ENCODE peak calls at places on chromosomes 16 and 17, in ten cellular contexts. One of them, this sample, is unnamed.

GRCh38 chr17:72126575-72127486 is 6.0 kb downstream of the SOX9 start:
- DNase-seq in fibroblast of the aortic adventitia: peak; percentile 38
- DNase-seq in bronchial epithelial cell: peak; percentile 80
- DNase-seq in Calu3: peak; percentile 61
- DNase-seq in GM20000: no peak
- DNase-seq in fibroblast of pulmonary artery: peak; percentile 56
- DNase-seq in fibroblast of mammary gland: peak; percentile 70
- DNase-seq in AG09319: no peak
- DNase-seq in CD4-positive, alpha-beta T cell: no peak
- DNase-seq in Peyer's patch: no peak
- DNase-seq in this sample: no peak

GRCh38 chr17:77100009-77100408 is 40.8 kb upstream of the SEC14L1 start:
- DNase-seq in CD4-positive, alpha-beta T cell: no peak
- DNase-seq in AG09319: no peak
- DNase-seq in Peyer's patch: peak; percentile 29
- DNase-seq in bronchial epithelial cell: no peak
- DNase-seq in fibroblast of the aortic adventitia: no peak
- DNase-seq in fibroblast of mammary gland: no peak
- DNase-seq in Calu3: peak; percentile 71
- DNase-seq in GM20000: no peak
- DNase-seq in fibroblast of pulmonary artery: no peak
- DNase-seq in this sample: no peak

GRCh38 chr17:82891911-82892310 is 52.1 kb upstream of the ZNF750 start:
- DNase-seq in fibroblast of the aortic adventitia: no peak
- DNase-seq in CD4-positive, alpha-beta T cell: no peak
- DNase-seq in fibroblast of pulmonary artery: no peak
- DNase-seq in Calu3: no peak
- DNase-seq in fibroblast of mammary gland: no peak
- DNase-seq in GM20000: no peak
- DNase-seq in Peyer's patch: no peak
- DNase-seq in bronchial epithelial cell: no peak
- DNase-seq in AG09319: no peak
- DNase-seq in this sample: no peak

GRCh38 chr16:9518054-9518453 is 426.6 kb downstream of the HAPSTR1 start:
- DNase-seq in fibroblast of the aortic adventitia: no peak
- DNase-seq in fibroblast of mammary gland: no peak
- DNase-seq in fibroblast of pulmonary artery: no peak
- DNase-seq in Peyer's patch: no peak
- DNase-seq in GM20000: no peak
- DNase-seq in AG09319: no peak
- DNase-seq in Calu3: no peak
- DNase-seq in bronchial epithelial cell: no peak
- DNase-seq in CD4-positive, alpha-beta T cell: no peak
- DNase-seq in this sample: no peak

GRCh38 chr17:8227238-8227581 is 16.8 kb upstream of the AURKB start:
- DNase-seq in fibroblast of the aortic adventitia: no peak
- DNase-seq in Calu3: no peak
- DNase-seq in CD4-positive, alpha-beta T cell: no peak
- DNase-seq in AG09319: no peak
- DNase-seq in fibroblast of mammary gland: no peak
- DNase-seq in Peyer's patch: no peak
- DNase-seq in bronchial epithelial cell: no peak
- DNase-seq in GM20000: no peak
- DNase-seq in fibroblast of pulmonary artery: no peak
- DNase-seq in this sample: no peak

GRCh38 chr17:55266051-55266957 is 1.5 kb downstream of the HLF start:
- DNase-seq in Calu3: no peak
- DNase-seq in AG09319: no peak
- DNase-seq in fibroblast of mammary gland: no peak
- DNase-seq in fibroblast of the aortic adventitia: no peak
- DNase-seq in Peyer's patch: no peak
- DNase-seq in GM20000: no peak
- DNase-seq in bronchial epithelial cell: no peak
- DNase-seq in CD4-positive, alpha-beta T cell: no peak
- DNase-seq in fibroblast of pulmonary artery: no peak
- DNase-seq in this sample: no peak

GRCh38 chr16:86355114-86355513 is 155.2 kb upstream of the FOXF1 start:
- DNase-seq in CD4-positive, alpha-beta T cell: no peak
- DNase-seq in fibroblast of mammary gland: no peak
- DNase-seq in bronchial epithelial cell: no peak
- DNase-seq in fibroblast of the aortic adventitia: peak; percentile 47
- DNase-seq in Calu3: no peak
- DNase-seq in Peyer's patch: no peak
- DNase-seq in AG09319: no peak
- DNase-seq in fibroblast of pulmonary artery: no peak
- DNase-seq in GM20000: no peak
- DNase-seq in this sample: no peak

GRCh38 chr17:33205552-33205951 is 87.5 kb downstream of the ASIC2 start:
- DNase-seq in Peyer's patch: no peak
- DNase-seq in fibroblast of pulmonary artery: no peak
- DNase-seq in AG09319: no peak
- DNase-seq in Calu3: no peak
- DNase-seq in GM20000: no peak
- DNase-seq in bronchial epithelial cell: no peak
- DNase-seq in fibroblast of the aortic adventitia: no peak
- DNase-seq in fibroblast of mammary gland: no peak
- DNase-seq in CD4-positive, alpha-beta T cell: no peak
- DNase-seq in this sample: no peak

GRCh38 chr17:33521784-33522183 is 228.7 kb upstream of the ASIC2 start:
- DNase-seq in GM20000: no peak
- DNase-seq in fibroblast of the aortic adventitia: no peak
- DNase-seq in bronchial epithelial cell: no peak
- DNase-seq in fibroblast of pulmonary artery: no peak
- DNase-seq in fibroblast of mammary gland: no peak
- DNase-seq in AG09319: no peak
- DNase-seq in Peyer's patch: no peak
- DNase-seq in CD4-positive, alpha-beta T cell: no peak
- DNase-seq in Calu3: peak; percentile 45
- DNase-seq in this sample: no peak

GRCh38 chr17:55391244-55391757 is 30.3 kb downstream of the MMD start:
- DNase-seq in Peyer's patch: no peak
- DNase-seq in AG09319: no peak
- DNase-seq in CD4-positive, alpha-beta T cell: no peak
- DNase-seq in fibroblast of mammary gland: no peak
- DNase-seq in Calu3: no peak
- DNase-seq in fibroblast of the aortic adventitia: no peak
- DNase-seq in GM20000: no peak
- DNase-seq in bronchial epithelial cell: no peak
- DNase-seq in fibroblast of pulmonary artery: no peak
- DNase-seq in this sample: no peak

GRCh38 chr16:85151603-85152413 is 39.5 kb upstream of the CIBAR2 start:
- DNase-seq in AG09319: peak; percentile 80
- DNase-seq in fibroblast of pulmonary artery: peak; percentile 80
- DNase-seq in GM20000: peak; percentile 82
- DNase-seq in Peyer's patch: no peak
- DNase-seq in CD4-positive, alpha-beta T cell: no peak
- DNase-seq in Calu3: peak; percentile 47
- DNase-seq in bronchial epithelial cell: peak; percentile 81
- DNase-seq in fibroblast of mammary gland: peak; percentile 72
- DNase-seq in fibroblast of the aortic adventitia: peak; percentile 84
- DNase-seq in this sample: peak; percentile 95

GRCh38 chr17:38667099-38667786 is 7.5 kb downstream of the EPOP start:
- DNase-seq in Peyer's patch: peak; percentile 44
- DNase-seq in AG09319: peak; percentile 32
- DNase-seq in GM20000: peak; percentile 82
- DNase-seq in Calu3: peak; percentile 96
- DNase-seq in bronchial epithelial cell: peak; percentile 59
- DNase-seq in fibroblast of the aortic adventitia: peak; percentile 75
- DNase-seq in fibroblast of mammary gland: peak; percentile 72
- DNase-seq in fibroblast of pulmonary artery: peak; percentile 81
- DNase-seq in CD4-positive, alpha-beta T cell: peak; percentile 30
- DNase-seq in this sample: no peak

GRCh38 chr17:15926039-15926740 is 18.7 kb upstream of the ADORA2B start:
- DNase-seq in fibroblast of pulmonary artery: peak; percentile 65
- DNase-seq in GM20000: no peak
- DNase-seq in fibroblast of mammary gland: no peak
- DNase-seq in AG09319: no peak
- DNase-seq in fibroblast of the aortic adventitia: peak; percentile 78
- DNase-seq in Peyer's patch: no peak
- DNase-seq in CD4-positive, alpha-beta T cell: no peak
- DNase-seq in Calu3: no peak
- DNase-seq in bronchial epithelial cell: no peak
- DNase-seq in this sample: no peak

GRCh38 chr16:28898266-28898665 is 20.0 kb downstream of the ATP2A1 start:
- DNase-seq in GM20000: no peak
- DNase-seq in fibroblast of pulmonary artery: no peak
- DNase-seq in bronchial epithelial cell: no peak
- DNase-seq in fibroblast of the aortic adventitia: no peak
- DNase-seq in Calu3: no peak
- DNase-seq in Peyer's patch: no peak
- DNase-seq in CD4-positive, alpha-beta T cell: no peak
- DNase-seq in AG09319: no peak
- DNase-seq in fibroblast of mammary gland: no peak
- DNase-seq in this sample: no peak

GRCh38 chr17:79627184-79627765 is 16.4 kb upstream of the RBFOX3 start:
- DNase-seq in fibroblast of pulmonary artery: no peak
- DNase-seq in fibroblast of the aortic adventitia: no peak
- DNase-seq in Calu3: no peak
- DNase-seq in GM20000: no peak
- DNase-seq in CD4-positive, alpha-beta T cell: no peak
- DNase-seq in bronchial epithelial cell: no peak
- DNase-seq in Peyer's patch: peak; percentile 10
- DNase-seq in AG09319: no peak
- DNase-seq in fibroblast of mammary gland: no peak
- DNase-seq in this sample: peak; percentile 73

DNA sequence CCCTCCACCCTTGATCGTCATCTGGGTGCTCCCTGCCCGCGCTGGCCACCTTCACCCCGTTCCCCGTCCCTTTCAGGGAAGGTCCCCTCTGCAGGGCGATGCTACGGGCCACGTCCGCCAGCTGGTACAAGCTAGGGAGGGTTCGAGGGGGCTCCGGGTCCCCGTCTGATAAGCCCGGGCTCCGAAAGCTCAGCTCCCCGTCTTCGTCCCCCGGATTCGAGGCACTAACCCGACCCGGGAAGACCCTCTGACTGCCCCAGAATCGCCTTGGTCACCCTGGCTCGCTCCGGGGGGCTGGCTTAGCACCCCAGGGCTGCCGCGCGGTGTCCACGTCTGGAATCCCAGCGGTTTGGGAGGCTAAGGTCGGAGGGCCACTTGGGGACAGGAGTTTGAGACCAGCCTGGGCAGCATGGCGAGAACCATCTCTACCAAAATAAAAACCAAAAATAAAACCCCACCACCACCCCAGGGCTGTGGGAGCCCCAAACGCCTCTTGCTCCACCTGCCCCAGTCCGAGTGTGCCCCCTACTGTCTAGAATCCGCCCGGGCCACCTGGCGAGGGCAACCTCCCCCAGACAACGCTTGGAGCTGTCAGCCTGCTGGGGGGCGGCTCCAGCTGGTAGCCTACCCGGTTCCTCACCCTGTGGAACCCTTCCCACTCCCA is 1.1 kb upstream of the SLC43A2 start:
- DNase-seq in CD4-positive, alpha-beta T cell: peak; percentile 55
- DNase-seq in fibroblast of mammary gland: peak; percentile 31
- DNase-seq in Calu3: peak; percentile 81
- DNase-seq in fibroblast of pulmonary artery: peak; percentile 56
- DNase-seq in Peyer's patch: peak; percentile 85
- DNase-seq in bronchial epithelial cell: peak; percentile 49
- DNase-seq in AG09319: no peak
- DNase-seq in GM20000: peak; percentile 86
- DNase-seq in fibroblast of the aortic adventitia: peak; percentile 35
- DNase-seq in this sample: no peak
- TF ChIP-seq CTCF in CD4-positive, alpha-beta T cell: peak; percentile 57
- TF ChIP-seq CTCF in fibroblast of mammary gland: peak; percentile 54
- TF ChIP-seq CTCF in Calu3: peak; percentile 25
- TF ChIP-seq CTCF in fibroblast of pulmonary artery: peak; percentile 62
- TF ChIP-seq CTCF in Peyer's patch: peak; percentile 66
- TF ChIP-seq CTCF in bronchial epithelial cell: peak; percentile 86
- TF ChIP-seq CTCF in AG09319: peak; percentile 68
- TF ChIP-seq CTCF in GM20000: peak; percentile 93
- TF ChIP-seq CTCF in fibroblast of the aortic adventitia: peak; percentile 65
- TF ChIP-seq CTCF in this sample: peak; percentile 57

GRCh38 chr16:83996481-83997252 is 28.6 kb downstream of the NECAB2 start:
- DNase-seq in bronchial epithelial cell: no peak
- DNase-seq in fibroblast of the aortic adventitia: no peak
- DNase-seq in CD4-positive, alpha-beta T cell: no peak
- DNase-seq in Calu3: no peak
- DNase-seq in AG09319: no peak
- DNase-seq in GM20000: no peak
- DNase-seq in Peyer's patch: no peak
- DNase-seq in fibroblast of mammary gland: no peak
- DNase-seq in fibroblast of pulmonary artery: no peak
- DNase-seq in this sample: no peak
- TF ChIP-seq CTCF in bronchial epithelial cell: no peak
- TF ChIP-seq CTCF in fibroblast of the aortic adventitia: peak; percentile 10
- TF ChIP-seq CTCF in CD4-positive, alpha-beta T cell: no peak
- TF ChIP-seq CTCF in Calu3: no peak
- TF ChIP-seq CTCF in AG09319: no peak
- TF ChIP-seq CTCF in GM20000: no peak
- TF ChIP-seq CTCF in Peyer's patch: no peak
- TF ChIP-seq CTCF in fibroblast of mammary gland: no peak
- TF ChIP-seq CTCF in fibroblast of pulmonary artery: peak; percentile 8
- TF ChIP-seq CTCF in this sample: no peak

GRCh38 chr17:78448356-78448993 is 70.0 kb downstream of the PGS1 start:
- DNase-seq in GM20000: no peak
- DNase-seq in CD4-positive, alpha-beta T cell: no peak
- DNase-seq in fibroblast of pulmonary artery: no peak
- DNase-seq in Calu3: no peak
- DNase-seq in bronchial epithelial cell: no peak
- DNase-seq in fibroblast of the aortic adventitia: no peak
- DNase-seq in AG09319: no peak
- DNase-seq in Peyer's patch: no peak
- DNase-seq in fibroblast of mammary gland: no peak
- DNase-seq in this sample: no peak
- TF ChIP-seq CTCF in GM20000: peak; percentile 10
- TF ChIP-seq CTCF in CD4-positive, alpha-beta T cell: no peak
- TF ChIP-seq CTCF in fibroblast of pulmonary artery: peak; percentile 28
- TF ChIP-seq CTCF in Calu3: no peak
- TF ChIP-seq CTCF in bronchial epithelial cell: peak; percentile 1
- TF ChIP-seq CTCF in fibroblast of the aortic adventitia: peak; percentile 10
- TF ChIP-seq CTCF in AG09319: no peak
- TF ChIP-seq CTCF in Peyer's patch: no peak
- TF ChIP-seq CTCF in fibroblast of mammary gland: peak; percentile 20
- TF ChIP-seq CTCF in this sample: peak; percentile 17

DNA sequence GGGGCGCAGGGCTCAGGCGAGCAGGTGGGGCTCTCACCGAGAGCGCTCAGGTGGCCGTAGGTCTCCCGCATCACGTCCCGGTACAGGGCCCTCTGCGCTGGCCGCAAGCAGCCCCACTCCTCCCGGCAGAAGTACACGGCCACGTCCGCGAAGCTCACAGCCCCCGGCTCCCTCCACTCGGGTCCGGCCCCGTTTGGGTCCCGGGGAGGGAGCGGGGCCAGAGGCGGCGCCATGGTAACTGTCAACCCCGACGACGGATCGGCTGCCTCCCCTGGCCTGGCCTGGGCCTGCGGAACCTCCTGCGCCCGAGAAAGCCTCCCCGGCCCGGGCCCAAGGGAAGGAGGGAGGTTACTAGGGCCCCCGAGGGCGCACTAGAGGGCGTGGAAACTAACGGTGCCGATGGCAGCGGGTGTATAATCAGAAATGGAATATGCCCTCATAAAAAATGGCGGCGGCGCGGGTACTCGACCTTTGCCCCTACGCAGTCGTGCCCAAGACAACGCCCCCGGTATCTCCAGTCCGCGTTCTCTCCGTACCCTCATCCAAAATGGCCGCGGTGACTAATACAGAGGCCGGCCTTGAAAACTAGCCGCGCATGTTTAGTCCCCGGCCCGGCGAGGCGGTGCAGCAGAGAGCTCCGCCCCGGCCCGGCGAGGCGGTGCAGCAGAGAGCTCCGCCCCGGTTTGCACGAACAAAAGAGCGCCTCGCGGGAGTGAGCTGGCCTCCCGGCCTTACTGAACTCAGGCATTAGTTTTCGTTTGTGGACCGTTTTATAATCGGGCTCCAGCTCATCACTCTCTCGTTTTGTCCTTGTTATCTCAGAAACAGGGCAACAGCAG is at the start of gene ZNF764:
- DNase-seq in bronchial epithelial cell: peak; percentile 93
- DNase-seq in fibroblast of mammary gland: peak; percentile 97
- DNase-seq in CD4-positive, alpha-beta T cell: peak; percentile 90
- DNase-seq in AG09319: peak; percentile 91
- DNase-seq in GM20000: peak; percentile 96
- DNase-seq in fibroblast of the aortic adventitia: peak; percentile 98
- DNase-seq in Calu3: peak; percentile 98
- DNase-seq in Peyer's patch: peak; percentile 98
- DNase-seq in fibroblast of pulmonary artery: peak; percentile 98
- DNase-seq in this sample: peak; percentile 98
- TF ChIP-seq CTCF in bronchial epithelial cell: no peak
- TF ChIP-seq CTCF in fibroblast of mammary gland: no peak
- TF ChIP-seq CTCF in CD4-positive, alpha-beta T cell: peak; percentile 28
- TF ChIP-seq CTCF in AG09319: no peak
- TF ChIP-seq CTCF in GM20000: no peak
- TF ChIP-seq CTCF in fibroblast of the aortic adventitia: no peak
- TF ChIP-seq CTCF in Calu3: no peak
- TF ChIP-seq CTCF in Peyer's patch: peak; percentile 2
- TF ChIP-seq CTCF in fibroblast of pulmonary artery: no peak
- TF ChIP-seq CTCF in this sample: no peak

This sample was measured in osteocyte.